ENCODE peak calls at places on chromosomes 5 and 9, in nine cellular contexts. S, L, R, Y, N, F, Q, I and V are unnamed samples.
A peak's percentile ranks its signal among the peaks of the same experiment; 100 is the strongest.

GRCh38 chr9:126838895-126839294 is 21.5 kb upstream of the ZBTB34 start:
- DNase-seq in I (no peak), L (no peak), F (peak; percentile 19), N (no peak), Y (no peak), R (no peak), S (no peak), Q (no peak), V (no peak)

GRCh38 chr5:72540759-72541438 is 33.7 kb upstream of the ZNF366 start:
- DNase-seq in S (no peak), R (no peak), F (no peak), Q (no peak), N (no peak), L (no peak), Y (no peak), I (no peak), V (no peak)

GRCh38 chr5:98775246-98775961 is 1.9 kb downstream of the RGMB start:
- DNase-seq in R (no peak), I (peak; percentile 27), L (no peak), Q (no peak), Y (no peak), S (no peak), N (no peak), F (no peak), V (no peak)

GRCh38 chr9:130756460-130757152 is 63.0 kb downstream of the EXOSC2 start:
- DNase-seq in Q (no peak), L (no peak), F (no peak), R (no peak), S (no peak), N (peak; percentile 42), I (no peak), Y (no peak), V (no peak)

GRCh38 chr5:41908374-41909079 is 4.4 kb downstream of the RIMOC1 start:
- DNase-seq in R (no peak), F (no peak), Y (peak; percentile 63), Q (peak; percentile 73), I (no peak), L (peak; percentile 77), S (no peak), N (peak; percentile 44), V (no peak)

GRCh38 chr9:114592356-114592755 is 4.8 kb downstream of the ATP6V1G1 start:
- DNase-seq in Y (no peak), Q (peak; percentile 33), I (peak; percentile 36), S (no peak), R (no peak), N (peak; percentile 90), L (peak; percentile 35), F (peak; percentile 76), V (no peak)

GRCh38 chr9:16671591-16672137 is 198.8 kb downstream of the BNC2 start:
- DNase-seq in Y (peak; percentile 64), Q (peak; percentile 95), L (peak; percentile 68), R (no peak), N (no peak), I (no peak), S (no peak), F (no peak), V (no peak)

GRCh38 chr9:13143281-13143680 is 136.2 kb downstream of the MPDZ start:
- DNase-seq in S (no peak), L (no peak), Q (no peak), F (no peak), R (no peak), Y (no peak), I (no peak), N (no peak), V (no peak)

GRCh38 chr9:38160613-38161215 is 91.7 kb upstream of the SHB start:
- DNase-seq in Q (peak; percentile 65), R (no peak), N (peak; percentile 62), L (peak; percentile 25), F (peak; percentile 78), S (peak; percentile 28), Y (no peak), I (peak; percentile 71), V (peak; percentile 77)

GRCh38 chr5:74934949-74935751 is 69.0 kb upstream of the FAM169A start:
- DNase-seq in S (no peak), N (peak; percentile 15), Y (no peak), Q (peak; percentile 33), L (peak; percentile 80), I (peak; percentile 92), R (no peak), F (peak; percentile 45), V (no peak)

GRCh38 chr9:127545196-127546124 is 66.6 kb upstream of the STXBP1 start:
- DNase-seq in Y (no peak), Q (peak; percentile 65), F (no peak), S (peak; percentile 85), N (no peak), I (peak; percentile 82), L (peak; percentile 47), R (peak; percentile 98), V (peak; percentile 87)

GRCh38 chr5:157571357-157571827 is 4.2 kb downstream of the ADAM19 start:
- DNase-seq in Q (peak; percentile 55), L (peak; percentile 76), F (peak; percentile 41), S (no peak), R (no peak), N (peak; percentile 83), I (peak; percentile 23), Y (no peak), V (no peak)

GRCh38 chr9:85645909-85646627 is 95.7 kb downstream of the AGTPBP1 start:
- DNase-seq in R (no peak), Y (no peak), N (no peak), L (no peak), Q (no peak), F (no peak), S (no peak), I (no peak), V (no peak)

GRCh38 chr5:31854625-31855526 is 215.9 kb downstream of the PDZD2 start:
- DNase-seq in L (no peak), I (no peak), S (no peak), Y (no peak), F (peak; percentile 32), R (peak; percentile 76), Q (peak; percentile 7), N (no peak), V (no peak)

GRCh38 chr9:135297716-135298075 is 181.9 kb upstream of the PPP1R26 start:
- DNase-seq in N (no peak), R (no peak), L (no peak), Y (no peak), F (no peak), Q (no peak), I (no peak), S (no peak), V (no peak)

GRCh38 chr9:136485049-136485647 is 2.3 kb upstream of the SEC16A start:
- DNase-seq in I (peak; percentile 84), L (peak; percentile 62), Q (peak; percentile 77), R (peak; percentile 93), N (peak; percentile 71), Y (no peak), S (peak; percentile 55), F (peak; percentile 92), V (peak; percentile 90)

GRCh38 chr9:123362856-123363255 is 6.9 kb downstream of the CRB2 start:
- DNase-seq in Y (no peak), R (no peak), I (no peak), L (no peak), S (no peak), F (no peak), Q (no peak), N (no peak), V (no peak)

GRCh38 chr9:89635007-89635742 is 30.4 kb downstream of the GADD45G start:
- DNase-seq in Y (no peak), N (no peak), I (peak; percentile 14), Q (peak; percentile 55), R (peak; percentile 92), S (peak; percentile 90), F (no peak), L (no peak), V (no peak)

GRCh38 chr9:129404621-129405020 is 216.3 kb downstream of the C9orf50 start:
- DNase-seq in Q (no peak), Y (no peak), R (peak; percentile 56), F (no peak), N (no peak), S (no peak), L (no peak), I (no peak), V (no peak)

GRCh38 chr5:43019615-43020293 is 20.4 kb downstream of the ANXA2R start:
- DNase-seq in R (no peak), I (peak; percentile 88), N (peak; percentile 94), Y (no peak), F (peak; percentile 93), Q (peak; percentile 78), L (peak; percentile 50), S (peak; percentile 94), V (peak; percentile 79)

GRCh38 chr9:129007035-129007765 is 20.9 kb downstream of the SH3GLB2 start:
- DNase-seq in S (no peak), R (peak; percentile 71), F (no peak), I (no peak), Q (peak; percentile 23), Y (no peak), N (no peak), L (no peak), V (no peak)

GRCh38 chr9:16202913-16203734 is 650.3 kb downstream of the CCDC171 start:
- DNase-seq in Y (peak; percentile 88), F (no peak), I (no peak), N (no peak), R (no peak), Q (peak; percentile 88), S (no peak), L (peak; percentile 80), V (no peak)

GRCh38 chr5:144202072-144202471 is 31.4 kb downstream of the KCTD16 start:
- DNase-seq in Q (peak; percentile 49), R (no peak), L (no peak), N (no peak), F (no peak), I (no peak), S (peak; percentile 29), Y (no peak), V (no peak)

GRCh38 chr5:150112211-150113046 is 26.1 kb upstream of the CSF1R start:
- DNase-seq in N (no peak), F (no peak), Q (peak; percentile 89), L (peak; percentile 89), Y (peak; percentile 56), I (no peak), R (no peak), S (no peak), V (peak; percentile 38)

GRCh38 chr5:135591277-135591676 is 12.5 kb upstream of the CXCL14 start:
- DNase-seq in S (no peak), L (no peak), I (no peak), Y (no peak), N (no peak), R (no peak), F (no peak), Q (no peak), V (no peak)

GRCh38 chr5:54249210-54250028 is 61.0 kb downstream of the ARL15 start:
- DNase-seq in L (peak; percentile 12), Q (peak; percentile 25), Y (no peak), I (peak; percentile 51), S (peak; percentile 6), R (no peak), N (peak; percentile 76), F (peak; percentile 38), V (peak; percentile 53)

GRCh38 chr9:4297151-4297794 is 2.6 kb downstream of the GLIS3 start:
- DNase-seq in L (peak; percentile 84), F (peak; percentile 49), S (peak; percentile 17), Q (peak; percentile 90), N (peak; percentile 51), Y (no peak), I (peak; percentile 71), R (peak; percentile 82), V (peak; percentile 85)

GRCh38 chr5:157459715-157460599 is at the start of gene NIPAL4:
- DNase-seq in N (no peak), I (no peak), F (peak; percentile 53), Y (no peak), Q (no peak), S (no peak), R (peak; percentile 74), L (no peak), V (no peak)

GRCh38 chr9:129591916-129592315 is 29.0 kb downstream of the C9orf50 start:
- DNase-seq in R (no peak), I (no peak), S (no peak), F (no peak), N (no peak), Y (no peak), Q (no peak), L (no peak), V (no peak)

GRCh38 chr5:61319388-61320146 is 12.5 kb upstream of the ZSWIM6 start:
- DNase-seq in Y (no peak), L (no peak), Q (no peak), N (no peak), R (no peak), F (peak; percentile 38), S (no peak), I (peak; percentile 54), V (peak; percentile 68)

GRCh38 chr9:130186051-130186450 is 13.8 kb downstream of the NCS1 start:
- DNase-seq in Q (no peak), N (no peak), I (no peak), L (no peak), R (no peak), Y (no peak), S (no peak), F (no peak), V (no peak)